ENCODE peak calls at places on chromosome 3, in eight cellular contexts. H is SK-MEL-5; P is NCI-H446; V is AG10803; M is NCI-H1105; Y is NCI-H1092 treated with DMSO at 0.1 percent for 48 hours; N is activated T-helper 1 cell treated with anti-CD3 and anti-CD28 coated beads, Interleukin-12 subunit alpha, Interleukin-12 subunit beta, Interleukin-2, Interleukin-4 antibody, amounts not matched to agents 30 ng/mL and 10 ng/mL and 1 ng/mL, durations not matched to agents 14 hours and 24 hours and 36 hours; J is HFF-Myc. I is an unnamed sample.

GRCh38 chr3:14549256-14549931 is 9.3 kb upstream of the GRIP2 start:
- DNase-seq in H (peak), P (no peak), V (peak), M (no peak), Y (no peak), N (no peak), J (no peak), I (no peak)

GRCh38 chr3:29557186-29557585 is 276.3 kb downstream of the RBMS3 start:
- DNase-seq in H (no peak), P (no peak), V (peak), M (no peak), Y (no peak), N (no peak), J (no peak), I (no peak)

GRCh38 chr3:31810991-31811433 is 170.1 kb downstream of the OSBPL10 start:
- DNase-seq in H (no peak), P (no peak), V (no peak), M (no peak), Y (no peak), N (no peak), J (no peak), I (no peak)

GRCh38 chr3:52986049-52986448 is 59.8 kb downstream of the SFMBT1 start:
- DNase-seq in H (peak), P (no peak), V (peak), M (no peak), Y (no peak), N (no peak), J (no peak), I (no peak)

GRCh38 chr3:13508496-13508895 is 28.4 kb downstream of the HDAC11 start:
- DNase-seq in H (no peak), P (no peak), V (no peak), M (no peak), Y (no peak), N (no peak), J (no peak), I (no peak)

GRCh38 chr3:112980080-112980479 is 5.2 kb upstream of the CD200R1 start:
- DNase-seq in H (no peak), P (no peak), V (no peak), M (no peak), Y (no peak), N (no peak), J (no peak), I (no peak)

GRCh38 chr3:46208167-46208704 is at the start of gene CCR1:
- DNase-seq in H (peak), P (peak), V (peak), M (no peak), Y (no peak), N (peak), J (no peak), I (no peak)

GRCh38 chr3:55343486-55344357 is 143.4 kb downstream of the WNT5A start:
- DNase-seq in H (no peak), P (no peak), V (peak), M (no peak), Y (no peak), N (no peak), J (no peak), I (no peak)

GRCh38 chr3:38575279-38575843 is 74.1 kb downstream of the SCN5A start:
- DNase-seq in H (no peak), P (no peak), V (no peak), M (no peak), Y (no peak), N (no peak), J (no peak), I (no peak)

GRCh38 chr3:54777141-54777540 is 150.7 kb downstream of the LRTM1 start:
- DNase-seq in H (no peak), P (no peak), V (no peak), M (no peak), Y (no peak), N (no peak), J (no peak), I (no peak)

GRCh38 chr3:41997702-41998551 is 36.0 kb upstream of the ULK4 start:
- DNase-seq in H (peak), P (peak), V (no peak), M (no peak), Y (no peak), N (no peak), J (no peak), I (no peak)

GRCh38 chr3:139572847-139573672 is 33.5 kb upstream of the RBP1 start:
- DNase-seq in H (no peak), P (no peak), V (peak), M (no peak), Y (no peak), N (no peak), J (no peak), I (no peak)

GRCh38 chr3:73729969-73730440 is 105.3 kb upstream of the PDZRN3 start:
- DNase-seq in H (no peak), P (no peak), V (no peak), M (no peak), Y (no peak), N (no peak), J (no peak), I (no peak)

GRCh38 chr3:8371085-8371551 is 130.5 kb upstream of the LMCD1 start:
- DNase-seq in H (peak), P (no peak), V (peak), M (no peak), Y (no peak), N (no peak), J (no peak), I (peak)

GRCh38 chr3:183265713-183266417 is 12.8 kb downstream of the B3GNT5 start:
- DNase-seq in H (no peak), P (no peak), V (peak), M (peak), Y (no peak), N (peak), J (peak), I (no peak)

GRCh38 chr3:149585401-149585726 is 72.5 kb downstream of the WWTR1 start:
- DNase-seq in H (no peak), P (no peak), V (no peak), M (no peak), Y (no peak), N (no peak), J (no peak), I (no peak)

GRCh38 chr3:54538346-54538745 is 389.5 kb downstream of the LRTM1 start:
- DNase-seq in H (peak), P (no peak), V (no peak), M (no peak), Y (peak), N (no peak), J (no peak), I (no peak)

GRCh38 chr3:172522871-172523818 is at the start of gene TNFSF10:
- DNase-seq in H (no peak), P (no peak), V (peak), M (no peak), Y (no peak), N (peak), J (no peak), I (no peak)